ENCODE peak calls at places on chromosomes 1 and 21, in four cellular contexts. B is GM13977, O is BE2C, D is ovary. C is an unnamed sample.

GRCh38 chr1:170660874-170661645 is 2.9 kb upstream of the PRRX1 start:
- DNase-seq in B (no peak), O (no peak), D (peak), C (no peak)

GRCh38 chr1:171884475-171884874 is 43.2 kb downstream of the DNM3 start:
- DNase-seq in B (no peak), O (no peak), D (no peak), C (no peak)

GRCh38 chr1:153538315-153538821 is 2.4 kb downstream of the S100A5 start:
- DNase-seq in B (no peak), O (peak), D (no peak), C (no peak)

GRCh38 chr1:29445330-29445729 is 209.0 kb downstream of the PTPRU start:
- DNase-seq in B (no peak), O (no peak), D (no peak), C (no peak)

GRCh38 chr1:215018555-215018954 is 64.0 kb upstream of the KCNK2 start:
- DNase-seq in B (no peak), O (no peak), D (no peak), C (no peak)

GRCh38 chr21:45126085-45126687 is 51.8 kb downstream of the ADARB1 start:
- DNase-seq in B (no peak), O (no peak), D (no peak), C (no peak)

GRCh38 chr1:115056395-115056798 is 26.8 kb downstream of the TSHB start:
- DNase-seq in B (no peak), O (no peak), D (no peak), C (no peak)

GRCh38 chr1:198937231-198938031 is 298.6 kb downstream of the PTPRC start:
- DNase-seq in B (peak), O (peak), D (no peak), C (peak)

GRCh38 chr1:29081201-29081600 is 42.5 kb downstream of the TMEM200B start:
- DNase-seq in B (no peak), O (no peak), D (no peak), C (no peak)

GRCh38 chr1:16625497-16626408 is 12.4 kb upstream of the NBPF1 start:
- DNase-seq in B (peak), O (no peak), D (no peak), C (no peak)

GRCh38 chr21:41459884-41460534 is 34.0 kb downstream of the MX1 start:
- DNase-seq in B (no peak), O (no peak), D (no peak), C (no peak)

GRCh38 chr1:159275891-159276290 is 26.2 kb upstream of the FCER1A start:
- DNase-seq in B (no peak), O (no peak), D (no peak), C (no peak)

GRCh38 chr1:200802865-200803512 is 64.3 kb downstream of the CAMSAP2 start:
- DNase-seq in B (peak), O (peak), D (peak), C (peak)

GRCh38 chr1:19786988-19787423 is 12.7 kb downstream of the TMCO4 start:
- DNase-seq in B (no peak), O (no peak), D (no peak), C (no peak)

GRCh38 chr1:156493154-156493631 is 7.4 kb downstream of the MEF2D start:
- DNase-seq in B (no peak), O (no peak), D (no peak), C (no peak)

GRCh38 chr1:207336559-207337467 is 15.3 kb downstream of the CD55 start:
- DNase-seq in B (peak), O (no peak), D (no peak), C (no peak)

GRCh38 chr21:25790122-25790951 is 55.6 kb downstream of the GABPA start:
- DNase-seq in B (peak), O (peak), D (no peak), C (peak)

GRCh38 chr1:227542153-227543120 is 20.9 kb upstream of the ZNF678 start:
- DNase-seq in B (peak), O (peak), D (peak), C (peak)

GRCh38 chr1:119762409-119762808 is 6.3 kb downstream of the HMGCS2 start:
- DNase-seq in B (no peak), O (no peak), D (no peak), C (no peak)

GRCh38 chr1:9207086-9207485 is 27.5 kb upstream of the H6PD start:
- DNase-seq in B (peak), O (no peak), D (no peak), C (no peak)

GRCh38 chr1:46202975-46203737 is at the start of gene LURAP1:
- DNase-seq in B (peak), O (peak), D (peak), C (no peak)

GRCh38 chr1:232521660-232522059 is 108.3 kb downstream of the SIPA1L2 start:
- DNase-seq in B (no peak), O (no peak), D (no peak), C (no peak)

GRCh38 chr1:52503706-52504105 is 49.2 kb downstream of the TUT4 start:
- DNase-seq in B (no peak), O (no peak), D (no peak), C (no peak)

GRCh38 chr1:234770924-234771540 is 161.1 kb upstream of the IRF2BP2 start:
- DNase-seq in B (no peak), O (no peak), D (no peak), C (no peak)

GRCh38 chr1:21665711-21666571 is 3.2 kb downstream of the RAP1GAP start:
- DNase-seq in B (no peak), O (no peak), D (no peak), C (peak)

GRCh38 chr21:46253610-46254124 is 25.1 kb upstream of the LSS start:
- DNase-seq in B (no peak), O (peak), D (no peak), C (no peak)

GRCh38 chr1:52751589-52752306 is 25.5 kb downstream of the ZYG11B start:
- DNase-seq in B (no peak), O (no peak), D (peak), C (no peak)

GRCh38 chr1:83065952-83066727 is 932.8 kb downstream of the TTLL7 start:
- DNase-seq in B (no peak), O (no peak), D (no peak), C (no peak)

GRCh38 chr1:51973587-51974474 is 16.7 kb downstream of the RAB3B start:
- DNase-seq in B (no peak), O (no peak), D (no peak), C (no peak)

GRCh38 chr1:76942549-76942948 is 75.3 kb downstream of the ST6GALNAC5 start:
- DNase-seq in B (no peak), O (peak), D (no peak), C (no peak)

GRCh38 chr1:35838693-35839245 is 31.0 kb downstream of the AGO4 start:
- DNase-seq in B (no peak), O (no peak), D (no peak), C (no peak)

GRCh38 chr21:44365251-44365966 is 12.0 kb downstream of the TRPM2 start:
- DNase-seq in B (peak), O (no peak), D (no peak), C (no peak)

GRCh38 chr1:18147672-18148071 is 40.1 kb downstream of the IGSF21 start:
- DNase-seq in B (no peak), O (no peak), D (no peak), C (no peak)

GRCh38 chr1:58971629-58972140 is 187.8 kb upstream of the JUN start:
- DNase-seq in B (no peak), O (peak), D (peak), C (no peak)

GRCh38 chr1:202599669-202600431 is 110.4 kb downstream of the SYT2 start:
- DNase-seq in B (peak), O (peak), D (peak), C (no peak)

GRCh38 chr1:74767490-74767889 is 34.5 kb downstream of the TYW3 start:
- DNase-seq in B (no peak), O (peak), D (no peak), C (no peak)

GRCh38 chr1:237154173-237154572 is 112.2 kb downstream of the RYR2 start:
- DNase-seq in B (no peak), O (no peak), D (peak), C (no peak)

GRCh38 chr1:39940980-39941871 is 13.7 kb upstream of the MFSD2A start:
- DNase-seq in B (no peak), O (no peak), D (no peak), C (no peak)

C was measured in NCI-H1092.